ENCODE peak calls at places on chromosomes 13 and 19, in six cellular contexts. One of them, this sample, is unnamed.

GRCh38 chr19:13859361-13859880 is 17.5 kb upstream of the NANOS3 start:
- DNase-seq in astrocyte: peak; percentile 51
- DNase-seq in CD8-positive, alpha-beta T cell: no peak
- DNase-seq in nephron progenitor cell: no peak
- DNase-seq in endothelial cell: no peak
- DNase-seq in mucosa of descending colon: no peak
- DNase-seq in this sample: no peak

GRCh38 chr13:31625115-31625514 is 114.2 kb upstream of the RXFP2 start:
- DNase-seq in endothelial cell: no peak
- DNase-seq in astrocyte: no peak
- DNase-seq in CD8-positive, alpha-beta T cell: no peak
- DNase-seq in nephron progenitor cell: no peak
- DNase-seq in mucosa of descending colon: no peak
- DNase-seq in this sample: no peak

GRCh38 chr19:12993562-12993961 is 1.7 kb upstream of the NFIX start:
- DNase-seq in CD8-positive, alpha-beta T cell: no peak
- DNase-seq in endothelial cell: no peak
- DNase-seq in astrocyte: no peak
- DNase-seq in nephron progenitor cell: no peak
- DNase-seq in mucosa of descending colon: no peak
- DNase-seq in this sample: no peak

GRCh38 chr13:106349080-106349841 is 186.2 kb downstream of the EFNB2 start:
- DNase-seq in endothelial cell: peak; percentile 67
- DNase-seq in CD8-positive, alpha-beta T cell: no peak
- DNase-seq in nephron progenitor cell: peak; percentile 44
- DNase-seq in astrocyte: peak; percentile 57
- DNase-seq in mucosa of descending colon: peak; percentile 77
- DNase-seq in this sample: no peak

GRCh38 chr19:4064551-4065260 is 2.0 kb downstream of the ZBTB7A start:
- DNase-seq in mucosa of descending colon: peak; percentile 81
- DNase-seq in nephron progenitor cell: peak; percentile 58
- DNase-seq in CD8-positive, alpha-beta T cell: no peak
- DNase-seq in endothelial cell: peak; percentile 47
- DNase-seq in astrocyte: no peak
- DNase-seq in this sample: no peak

GRCh38 chr13:48491423-48492122 is 41.3 kb downstream of the RCBTB2 start:
- DNase-seq in mucosa of descending colon: no peak
- DNase-seq in astrocyte: no peak
- DNase-seq in CD8-positive, alpha-beta T cell: no peak
- DNase-seq in nephron progenitor cell: no peak
- DNase-seq in endothelial cell: no peak
- DNase-seq in this sample: no peak

GRCh38 chr19:49595006-49595818 is 4.2 kb downstream of the PRR12 start:
- DNase-seq in CD8-positive, alpha-beta T cell: no peak
- DNase-seq in nephron progenitor cell: no peak
- DNase-seq in endothelial cell: no peak
- DNase-seq in mucosa of descending colon: peak; percentile 40
- DNase-seq in astrocyte: no peak
- DNase-seq in this sample: no peak

GRCh38 chr13:73772449-73773186 is 361.6 kb downstream of the KLF12 start:
- DNase-seq in CD8-positive, alpha-beta T cell: no peak
- DNase-seq in mucosa of descending colon: no peak
- DNase-seq in endothelial cell: no peak
- DNase-seq in nephron progenitor cell: no peak
- DNase-seq in astrocyte: no peak
- DNase-seq in this sample: no peak

GRCh38 chr19:54388001-54388802 is 23.5 kb upstream of the LAIR1 start:
- DNase-seq in CD8-positive, alpha-beta T cell: peak; percentile 49
- DNase-seq in endothelial cell: no peak
- DNase-seq in mucosa of descending colon: peak; percentile 43
- DNase-seq in astrocyte: no peak
- DNase-seq in nephron progenitor cell: peak; percentile 2
- DNase-seq in this sample: no peak

GRCh38 chr19:23673132-23673531 is 13.9 kb downstream of the ZNF675 start:
- DNase-seq in endothelial cell: no peak
- DNase-seq in astrocyte: no peak
- DNase-seq in nephron progenitor cell: no peak
- DNase-seq in mucosa of descending colon: no peak
- DNase-seq in CD8-positive, alpha-beta T cell: no peak
- DNase-seq in this sample: no peak

GRCh38 chr19:49056101-49056901 is 1.2 kb downstream of the CGB7 start:
- DNase-seq in astrocyte: peak; percentile 35
- DNase-seq in endothelial cell: peak; percentile 64
- DNase-seq in mucosa of descending colon: peak; percentile 77
- DNase-seq in CD8-positive, alpha-beta T cell: peak; percentile 51
- DNase-seq in nephron progenitor cell: peak; percentile 83
- DNase-seq in this sample: peak; percentile 98

GRCh38 chr13:94710881-94711560 is 1.3 kb downstream of the SOX21 start:
- DNase-seq in astrocyte: no peak
- DNase-seq in CD8-positive, alpha-beta T cell: no peak
- DNase-seq in mucosa of descending colon: peak; percentile 37
- DNase-seq in endothelial cell: peak; percentile 55
- DNase-seq in nephron progenitor cell: peak; percentile 60
- DNase-seq in this sample: no peak

GRCh38 chr19:47188507-47189033 is 42.4 kb downstream of the BBC3 start:
- DNase-seq in mucosa of descending colon: no peak
- DNase-seq in endothelial cell: no peak
- DNase-seq in nephron progenitor cell: no peak
- DNase-seq in astrocyte: no peak
- DNase-seq in CD8-positive, alpha-beta T cell: no peak
- DNase-seq in this sample: no peak

GRCh38 chr19:47183579-47183978 is 47.4 kb downstream of the BBC3 start:
- DNase-seq in mucosa of descending colon: no peak
- DNase-seq in astrocyte: no peak
- DNase-seq in nephron progenitor cell: no peak
- DNase-seq in CD8-positive, alpha-beta T cell: no peak
- DNase-seq in endothelial cell: no peak
- DNase-seq in this sample: no peak

GRCh38 chr19:47187797-47188196 is 43.2 kb downstream of the BBC3 start:
- DNase-seq in endothelial cell: no peak
- DNase-seq in astrocyte: no peak
- DNase-seq in mucosa of descending colon: peak; percentile 63
- DNase-seq in nephron progenitor cell: no peak
- DNase-seq in CD8-positive, alpha-beta T cell: no peak
- DNase-seq in this sample: no peak

GRCh38 chr19:47187023-47187655 is 43.9 kb downstream of the BBC3 start:
- DNase-seq in astrocyte: no peak
- DNase-seq in mucosa of descending colon: no peak
- DNase-seq in endothelial cell: no peak
- DNase-seq in nephron progenitor cell: no peak
- DNase-seq in CD8-positive, alpha-beta T cell: no peak
- DNase-seq in this sample: no peak

GRCh38 chr19:47186337-47187022 is 44.5 kb downstream of the BBC3 start:
- DNase-seq in astrocyte: no peak
- DNase-seq in mucosa of descending colon: no peak
- DNase-seq in endothelial cell: no peak
- DNase-seq in CD8-positive, alpha-beta T cell: peak; percentile 71
- DNase-seq in nephron progenitor cell: no peak
- DNase-seq in this sample: no peak
- TF ChIP-seq CTCF in astrocyte: no peak
- TF ChIP-seq CTCF in mucosa of descending colon: no peak
- TF ChIP-seq CTCF in endothelial cell: no peak
- TF ChIP-seq CTCF in CD8-positive, alpha-beta T cell: no peak
- TF ChIP-seq CTCF in nephron progenitor cell: no peak
- TF ChIP-seq CTCF in this sample: no peak

GRCh38 chr19:32464279-32464678 is 58.7 kb downstream of the DPY19L3 start:
- DNase-seq in astrocyte: no peak
- DNase-seq in CD8-positive, alpha-beta T cell: no peak
- DNase-seq in endothelial cell: no peak
- DNase-seq in mucosa of descending colon: no peak
- DNase-seq in nephron progenitor cell: no peak
- DNase-seq in this sample: no peak
- TF ChIP-seq CTCF in astrocyte: peak; percentile 16
- TF ChIP-seq CTCF in CD8-positive, alpha-beta T cell: no peak
- TF ChIP-seq CTCF in endothelial cell: no peak
- TF ChIP-seq CTCF in mucosa of descending colon: no peak
- TF ChIP-seq CTCF in nephron progenitor cell: no peak
- TF ChIP-seq CTCF in this sample: peak; percentile 38

DNA sequence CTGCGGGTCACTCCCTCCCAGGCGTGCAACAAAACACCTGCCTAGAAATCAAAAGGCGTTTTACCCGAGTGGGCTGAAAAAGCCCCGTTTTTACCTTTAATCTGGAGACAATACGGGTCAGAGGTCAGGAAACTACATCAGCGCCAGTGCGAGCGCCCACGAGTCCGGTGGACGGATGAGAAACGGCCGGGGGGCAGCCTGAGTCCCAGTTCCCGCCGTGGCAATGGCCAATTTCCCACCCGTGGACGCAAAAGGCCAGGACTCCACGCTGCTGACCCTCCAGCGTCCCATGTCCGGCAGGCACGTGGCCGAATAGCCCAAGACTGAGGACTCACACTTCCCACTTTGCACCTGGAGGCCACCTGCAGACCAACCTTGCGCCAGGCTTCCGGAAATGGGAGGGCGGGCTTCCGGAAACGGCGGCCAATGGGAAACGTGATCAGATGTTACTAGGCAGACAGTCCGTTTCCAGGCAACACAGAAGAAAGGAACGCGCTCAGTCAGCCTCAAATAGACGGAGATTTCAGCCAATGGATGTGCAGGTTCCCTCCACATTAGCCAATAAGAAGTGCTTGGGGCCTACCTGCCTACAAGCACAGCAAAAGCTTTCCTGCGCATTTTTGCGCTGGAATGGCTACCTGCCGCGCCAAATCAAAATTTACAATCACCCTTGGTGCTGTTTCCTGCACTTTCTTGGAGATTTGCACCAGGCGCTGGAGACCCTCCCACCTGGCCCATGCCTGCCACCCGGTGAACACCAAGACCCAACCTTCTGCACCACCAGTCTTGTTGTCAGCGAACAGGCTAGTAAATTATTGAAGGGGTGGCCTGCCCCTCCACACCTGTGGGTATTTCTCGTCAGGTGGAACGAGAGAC is 47.4 kb downstream of the ZFP14 start:
- DNase-seq in astrocyte: peak; percentile 96
- DNase-seq in endothelial cell: peak; percentile 71
- DNase-seq in mucosa of descending colon: peak; percentile 74
- DNase-seq in CD8-positive, alpha-beta T cell: peak; percentile 43
- DNase-seq in nephron progenitor cell: peak; percentile 85
- DNase-seq in this sample: peak; percentile 49
- TF ChIP-seq CTCF in astrocyte: no peak
- TF ChIP-seq CTCF in endothelial cell: no peak
- TF ChIP-seq CTCF in mucosa of descending colon: no peak
- TF ChIP-seq CTCF in CD8-positive, alpha-beta T cell: no peak
- TF ChIP-seq CTCF in nephron progenitor cell: no peak
- TF ChIP-seq CTCF in this sample: no peak

DNA sequence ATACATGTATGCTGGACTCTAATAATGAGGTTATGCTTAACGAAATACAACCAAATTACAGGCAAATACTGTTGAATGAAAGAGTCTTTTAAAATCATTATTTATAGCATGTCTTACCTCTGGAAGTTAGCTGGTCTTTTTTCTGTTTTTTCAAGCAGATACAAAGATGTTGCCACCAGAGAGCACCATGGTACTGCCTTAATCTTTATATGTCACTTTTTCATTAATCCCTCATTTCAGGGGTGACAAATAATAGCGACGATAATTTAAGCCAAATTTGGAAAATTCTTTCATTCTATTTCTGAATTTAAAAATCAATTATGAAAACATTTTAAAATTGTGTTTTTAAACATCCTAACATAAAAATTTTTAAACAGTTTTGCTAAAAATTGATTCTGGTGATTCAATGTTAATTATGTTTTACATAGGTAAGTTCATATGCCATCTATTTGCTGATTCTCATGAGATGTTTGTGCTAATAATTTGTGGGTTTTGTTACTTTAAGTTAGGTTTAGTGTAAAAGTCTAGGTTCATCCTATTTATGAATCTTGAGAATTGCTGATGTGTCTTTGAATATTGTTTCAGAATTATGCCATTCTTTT is 379.3 kb upstream of the SGCG start:
- DNase-seq in astrocyte: no peak
- DNase-seq in mucosa of descending colon: no peak
- DNase-seq in CD8-positive, alpha-beta T cell: no peak
- DNase-seq in nephron progenitor cell: no peak
- DNase-seq in endothelial cell: no peak
- DNase-seq in this sample: no peak
- TF ChIP-seq CTCF in astrocyte: peak; percentile 9
- TF ChIP-seq CTCF in mucosa of descending colon: no peak
- TF ChIP-seq CTCF in CD8-positive, alpha-beta T cell: no peak
- TF ChIP-seq CTCF in nephron progenitor cell: peak; percentile 41
- TF ChIP-seq CTCF in endothelial cell: peak; percentile 18
- TF ChIP-seq CTCF in this sample: peak; percentile 56

GRCh38 chr13:41054919-41055619 is 6.2 kb upstream of the WBP4 start:
- DNase-seq in mucosa of descending colon: no peak
- DNase-seq in astrocyte: no peak
- DNase-seq in CD8-positive, alpha-beta T cell: no peak
- DNase-seq in endothelial cell: no peak
- DNase-seq in nephron progenitor cell: no peak
- DNase-seq in this sample: no peak
- TF ChIP-seq CTCF in mucosa of descending colon: no peak
- TF ChIP-seq CTCF in astrocyte: peak; percentile 21
- TF ChIP-seq CTCF in CD8-positive, alpha-beta T cell: no peak
- TF ChIP-seq CTCF in endothelial cell: no peak
- TF ChIP-seq CTCF in nephron progenitor cell: no peak
- TF ChIP-seq CTCF in this sample: peak; percentile 17

DNA sequence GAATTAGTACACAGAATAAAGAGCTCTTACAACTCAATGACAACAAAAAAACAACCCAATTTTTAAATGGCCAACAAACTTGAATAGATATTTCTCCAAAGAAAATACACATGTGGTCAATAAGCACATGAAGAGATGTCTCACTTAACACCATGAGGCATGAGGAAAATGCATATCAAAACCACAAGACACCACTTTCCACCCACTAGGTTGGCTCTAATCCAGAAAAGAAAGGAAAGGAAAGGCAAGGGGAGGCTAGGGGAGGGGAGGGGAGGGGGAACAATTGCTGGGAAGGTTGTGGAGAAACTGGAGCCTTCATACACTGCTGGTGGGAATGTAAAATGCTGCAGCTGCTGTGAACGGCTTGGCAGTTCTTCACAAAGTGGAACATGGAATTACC is 854.3 kb downstream of the UQCRFS1 start:
- DNase-seq in CD8-positive, alpha-beta T cell: no peak
- DNase-seq in mucosa of descending colon: no peak
- DNase-seq in endothelial cell: no peak
- DNase-seq in astrocyte: peak; percentile 32
- DNase-seq in nephron progenitor cell: no peak
- DNase-seq in this sample: no peak
- TF ChIP-seq CTCF in CD8-positive, alpha-beta T cell: no peak
- TF ChIP-seq CTCF in mucosa of descending colon: no peak
- TF ChIP-seq CTCF in endothelial cell: no peak
- TF ChIP-seq CTCF in astrocyte: no peak
- TF ChIP-seq CTCF in nephron progenitor cell: no peak
- TF ChIP-seq CTCF in this sample: no peak

GRCh38 chr13:59182241-59182640 is 981.5 kb downstream of the DIAPH3 start:
- DNase-seq in CD8-positive, alpha-beta T cell: no peak
- DNase-seq in mucosa of descending colon: no peak
- DNase-seq in nephron progenitor cell: no peak
- DNase-seq in endothelial cell: no peak
- DNase-seq in astrocyte: no peak
- DNase-seq in this sample: no peak

GRCh38 chr13:59176775-59177174 is 987.0 kb downstream of the DIAPH3 start:
- DNase-seq in endothelial cell: no peak
- DNase-seq in nephron progenitor cell: no peak
- DNase-seq in mucosa of descending colon: no peak
- DNase-seq in CD8-positive, alpha-beta T cell: no peak
- DNase-seq in astrocyte: no peak
- DNase-seq in this sample: no peak

GRCh38 chr13:59178344-59178743 is 985.4 kb downstream of the DIAPH3 start:
- DNase-seq in astrocyte: no peak
- DNase-seq in CD8-positive, alpha-beta T cell: no peak
- DNase-seq in nephron progenitor cell: no peak
- DNase-seq in endothelial cell: no peak
- DNase-seq in mucosa of descending colon: no peak
- DNase-seq in this sample: no peak
- TF ChIP-seq CTCF in astrocyte: no peak
- TF ChIP-seq CTCF in CD8-positive, alpha-beta T cell: no peak
- TF ChIP-seq CTCF in nephron progenitor cell: no peak
- TF ChIP-seq CTCF in endothelial cell: no peak
- TF ChIP-seq CTCF in mucosa of descending colon: no peak
- TF ChIP-seq CTCF in this sample: peak; percentile 32

This sample was measured in D721Med.